ENCODE peak calls at places on chromosomes 11 and 22, in six cellular contexts. S is stimulated activated CD4-positive, alpha-beta T cell treated with anti-CD3 and anti-CD28 coated beads, Interleukin-1b, Interleukin-23, amount 100 ng/mL, for 1 hour; D is NCI-H1105 treated with DMSO at 0.1 percent for 48 hours; H is HEK293T; I is NCI-H2029; U is lower leg skin. L is an unnamed sample.
A peak's percentile ranks its signal among the peaks of the same experiment; 100 is the strongest.

GRCh38 chr11:18668131-18668530 is 30.4 kb upstream of the TMEM86A start:
- DNase-seq in H (no peak), S (no peak), I (no peak), D (no peak), U (no peak), L (no peak)

GRCh38 chr11:119130662-119131061 is 9.3 kb downstream of the HINFP start:
- DNase-seq in D (no peak), H (no peak), I (no peak), U (no peak), S (no peak), L (no peak)

GRCh38 chr11:101327908-101328307 is 198.3 kb upstream of the PGR start:
- DNase-seq in D (no peak), H (no peak), I (no peak), S (no peak), U (no peak), L (no peak)

GRCh38 chr22:20117656-20118571 is 888 bp upstream of the TRMT2A start:
- DNase-seq in D (no peak), I (no peak), S (peak; percentile 15), U (no peak), H (no peak), L (no peak)

GRCh38 chr11:3641191-3641590 is 601 bp downstream of the ART5 start:
- DNase-seq in H (no peak), D (no peak), U (no peak), S (no peak), I (no peak), L (no peak)

GRCh38 chr11:20158597-20159257 is 1.5 kb downstream of the DBX1 start:
- DNase-seq in S (no peak), U (peak; percentile 18), D (no peak), I (no peak), H (peak; percentile 62), L (peak; percentile 64)

GRCh38 chr22:27617214-27617881 is 184.2 kb downstream of the MN1 start:
- DNase-seq in U (no peak), S (no peak), D (no peak), I (no peak), H (no peak), L (no peak)

GRCh38 chr22:37318255-37319109 is 36.2 kb downstream of the CYTH4 start:
- DNase-seq in D (no peak), I (no peak), H (no peak), S (no peak), U (no peak), L (no peak)

GRCh38 chr11:64754919-64755662 is 4.7 kb downstream of the PYGM start:
- DNase-seq in H (no peak), S (no peak), U (no peak), I (no peak), D (no peak), L (no peak)

GRCh38 chr11:47233989-47234668 is 14.5 kb downstream of the ACP2 start:
- DNase-seq in H (no peak), S (no peak), I (peak; percentile 11), U (no peak), D (peak; percentile 62), L (peak; percentile 55)

GRCh38 chr22:50299724-50300619 is 7.5 kb downstream of the PLXNB2 start:
- DNase-seq in H (no peak), I (no peak), S (no peak), D (no peak), U (no peak), L (peak; percentile 100)

GRCh38 chr11:125433454-125434121 is 62.5 kb downstream of the FEZ1 start:
- DNase-seq in S (no peak), D (peak; percentile 16), I (no peak), H (peak; percentile 72), U (no peak), L (peak; percentile 67)

GRCh38 chr11:118198370-118198769 is 21.9 kb upstream of the SCN2B start:
- DNase-seq in H (peak; percentile 80), I (peak; percentile 35), D (peak; percentile 81), U (peak; percentile 55), S (peak; percentile 55), L (peak; percentile 71)

GRCh38 chr22:32999039-32999861 is 58.9 kb downstream of the SYN3 start:
- DNase-seq in S (no peak), H (no peak), D (no peak), I (no peak), U (no peak), L (no peak)

GRCh38 chr11:103892603-103893002 is 143.8 kb upstream of the DDI1 start:
- DNase-seq in U (no peak), D (no peak), H (no peak), S (no peak), I (no peak), L (no peak)

GRCh38 chr11:1139441-1140066 is 18.2 kb upstream of the MUC5AC start:
- DNase-seq in S (no peak), H (no peak), D (no peak), I (no peak), U (no peak), L (no peak)

GRCh38 chr11:76897233-76897632 is 36.5 kb downstream of the ACER3 start:
- DNase-seq in D (no peak), I (no peak), S (no peak), H (no peak), U (no peak), L (no peak)

GRCh38 chr11:118415739-118416068 is 14.3 kb downstream of the ATP5MG start:
- DNase-seq in S (no peak), U (peak; percentile 26), I (peak; percentile 73), D (no peak), H (peak; percentile 8), L (no peak)

GRCh38 chr11:70464509-70465361 is 66.4 kb downstream of the CTTN start:
- DNase-seq in H (no peak), U (no peak), S (no peak), D (no peak), I (no peak), L (no peak)